ENCODE peak calls at places on chromosomes 7 and 10, in eight cellular contexts. H is HCT116, J is OCI-LY7, K is hepatocyte, D is PC-9, U is PC-3, O is GM23338, B is MM.1S. V is an unnamed sample. For H3K9me2, the result is how much of the 10 kb centered on the place peaks cover.

GRCh38 chr7:152521420-152522337 is 85.9 kb upstream of the KMT2C start:
- DNase-seq in H (no peak), J (no peak), K (no peak), D (peak), U (peak), O (no peak), B (no peak), V (no peak)

GRCh38 chr10:20858292-20859124 is 38.6 kb downstream of the NEBL start:
- DNase-seq in H (peak), J (peak), K (peak), D (peak), U (peak), O (peak), B (peak), V (peak)

GRCh38 chr10:65544756-65545155 is 1381.1 kb upstream of the LRRTM3 start:
- DNase-seq in H (no peak), J (no peak), K (peak), D (no peak), U (no peak), O (no peak), B (no peak), V (no peak)

GRCh38 chr10:76080406-76080805 is 649.0 kb downstream of the LRMDA start:
- DNase-seq in H (no peak), J (no peak), K (no peak), D (no peak), U (peak), O (no peak), B (no peak), V (no peak)

GRCh38 chr10:131126321-131127121 is 185.0 kb downstream of the TCERG1L start:
- DNase-seq in H (no peak), J (no peak), K (no peak), D (no peak), U (no peak), O (no peak), B (no peak), V (no peak)

GRCh38 chr7:38630720-38631673 is at the start of gene AMPH:
- DNase-seq in H (no peak), J (no peak), K (peak), D (no peak), U (no peak), O (peak), B (peak), V (peak)

GRCh38 chr7:17071866-17072265 is 190.1 kb upstream of the AGR3 start:
- DNase-seq in H (no peak), J (no peak), K (no peak), D (no peak), U (no peak), O (no peak), B (no peak), V (no peak)

GRCh38 chr10:58888957-58889356 is 287.5 kb upstream of the PHYHIPL start:
- DNase-seq in H (no peak), J (no peak), K (no peak), D (peak), U (no peak), O (no peak), B (no peak), V (no peak)

GRCh38 chr7:155533120-155533826 is 13.1 kb downstream of the CNPY1 start:
- DNase-seq in H (no peak), J (no peak), K (no peak), D (no peak), U (no peak), O (peak), B (no peak), V (peak)

GRCh38 chr7:91503934-91504575 is 239.8 kb downstream of the FZD1 start:
- DNase-seq in H (no peak), J (no peak), K (no peak), D (no peak), U (no peak), O (no peak), B (no peak), V (no peak)

GRCh38 chr7:81062747-81063146 is 143.9 kb upstream of the SEMA3C start:
- DNase-seq in H (no peak), J (no peak), K (no peak), D (no peak), U (no peak), O (no peak), B (no peak), V (no peak)

GRCh38 chr7:120991570-120991969 is 3.1 kb downstream of the CPED1 start:
- DNase-seq in H (no peak), J (no peak), K (no peak), D (no peak), U (peak), O (no peak), B (no peak), V (no peak)

GRCh38 chr10:14062528-14063260 is 268.0 kb downstream of the FRMD4A start:
- DNase-seq in H (no peak), J (no peak), K (no peak), D (peak), U (no peak), O (no peak), B (no peak), V (no peak)

GRCh38 chr7:152086513-152086912 is 61.0 kb downstream of the GALNT11 start:
- DNase-seq in H (no peak), J (no peak), K (peak), D (no peak), U (peak), O (no peak), B (no peak), V (no peak)

GRCh38 chr7:134690614-134691504 is 44.2 kb downstream of the BPGM start:
- DNase-seq in H (no peak), J (no peak), K (no peak), D (no peak), U (no peak), O (no peak), B (no peak), V (no peak)

GRCh38 chr10:1267568-1267967 is 211.4 kb downstream of the WDR37 start:
- DNase-seq in H (no peak), J (no peak), K (no peak), D (no peak), U (no peak), O (peak), B (no peak), V (no peak)

GRCh38 chr10:129614341-129614740 is 147.3 kb downstream of the MGMT start:
- DNase-seq in H (no peak), J (no peak), K (no peak), D (no peak), U (no peak), O (no peak), B (no peak), V (no peak)

GRCh38 chr7:143013473-143013872 is 13.5 kb downstream of the OR9A2 start:
- DNase-seq in H (no peak), J (peak), K (peak), D (no peak), U (no peak), O (no peak), B (no peak), V (no peak)

GRCh38 chr10:43961523-43962345 is 313.1 kb upstream of the ZNF32 start:
- DNase-seq in H (no peak), J (no peak), K (no peak), D (no peak), U (no peak), O (no peak), B (no peak), V (no peak)

GRCh38 chr10:78757542-78757941 is 311.2 kb upstream of the ZMIZ1 start:
- DNase-seq in H (no peak), J (no peak), K (peak), D (peak), U (peak), O (no peak), B (no peak), V (no peak)

GRCh38 chr7:30082686-30083085 is 52.1 kb upstream of the MTURN start:
- DNase-seq in H (no peak), J (no peak), K (no peak), D (no peak), U (no peak), O (no peak), B (no peak), V (no peak)

GRCh38 chr10:13891542-13892431 is 305.0 kb downstream of the PRPF18 start:
- DNase-seq in H (no peak), J (no peak), K (peak), D (no peak), U (peak), O (peak), B (no peak), V (peak)

GRCh38 chr7:27184342-27185012 is 555 bp downstream of the HOXA11 start:
- DNase-seq in H (no peak), J (no peak), K (no peak), D (peak), U (peak), O (peak), B (no peak), V (peak)

GRCh38 chr7:83347836-83348482 is 185.3 kb upstream of the PCLO start:
- DNase-seq in H (no peak), J (no peak), K (peak), D (peak), U (peak), O (no peak), B (no peak), V (peak)

GRCh38 chr7:28685291-28685659 is 272.9 kb downstream of the TRIL start:
- DNase-seq in H (no peak), J (no peak), K (no peak), D (no peak), U (no peak), O (no peak), B (no peak), V (peak)

GRCh38 chr10:20891338-20891714 is 5.8 kb downstream of the NEBL start:
- DNase-seq in H (no peak), J (no peak), K (peak), D (peak), U (no peak), O (no peak), B (no peak), V (no peak)

GRCh38 chr10:33093362-33093761 is 135.3 kb upstream of the ITGB1 start:
- DNase-seq in H (no peak), J (no peak), K (no peak), D (no peak), U (no peak), O (no peak), B (no peak), V (no peak)

GRCh38 chr10:124923684-124924083 is 18.2 kb upstream of the ZRANB1 start:
- DNase-seq in H (no peak), J (no peak), K (no peak), D (no peak), U (no peak), O (no peak), B (no peak), V (no peak)

GRCh38 chr7:128954830-128955797 is 17.4 kb downstream of the IRF5 start:
- DNase-seq in H (no peak), J (peak), K (no peak), D (no peak), U (peak), O (peak), B (peak), V (peak)

DNA sequence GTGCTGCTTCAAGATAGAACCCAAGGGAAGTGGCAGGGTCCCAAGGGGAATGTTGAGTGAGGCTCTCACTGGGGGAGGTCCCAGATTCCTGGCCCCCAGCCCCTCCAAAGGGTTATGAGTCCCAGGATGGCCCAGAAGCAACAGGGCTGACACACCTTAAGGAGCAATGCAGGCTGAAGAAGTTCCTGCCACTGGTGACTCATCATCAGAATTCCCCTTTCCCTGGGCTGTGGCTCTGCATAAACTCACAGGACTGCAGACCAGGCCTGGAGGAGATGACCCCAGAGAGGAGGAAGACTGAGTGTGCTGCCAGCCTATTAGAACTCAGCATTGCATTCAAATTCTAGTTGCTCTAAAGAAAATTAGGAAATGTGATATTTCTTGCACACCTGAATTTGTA is 126.7 kb downstream of the DPP6 start:
- DNase-seq in H (no peak), J (no peak), K (peak), D (no peak), U (no peak), O (no peak), B (no peak), V (no peak)
- H3K9me2 ChIP-seq in H (under half), J (under half), K (under half), D (under half), U (under half), O (under half), B (under half), V (under half)

GRCh38 chr7:66296001-66296521 is 90.9 kb downstream of the TPST1 start:
- DNase-seq in H (no peak), J (no peak), K (no peak), D (no peak), U (no peak), O (no peak), B (no peak), V (no peak)
- TF ChIP-seq CTCF in H (no peak), J (no peak), K (no peak), D (no peak), U (no peak), O (no peak), B (no peak), V (no peak)

GRCh38 chr7:41891967-41892755 is 189.3 kb upstream of the INHBA start:
- DNase-seq in H (no peak), J (peak), K (no peak), D (peak), U (no peak), O (peak), B (no peak), V (peak)
- H3K9me2 ChIP-seq in H (under half), J (under half), K (under half), D (under half), U (under half), O (under half), B (under half), V (under half)

GRCh38 chr7:33392143-33392542 is 262.8 kb downstream of the BBS9 start:
- DNase-seq in H (no peak), J (no peak), K (no peak), D (no peak), U (peak), O (no peak), B (no peak), V (no peak)
- TF ChIP-seq CTCF in H (no peak), J (no peak), K (no peak), D (no peak), U (no peak), O (no peak), B (no peak), V (no peak)

DNA sequence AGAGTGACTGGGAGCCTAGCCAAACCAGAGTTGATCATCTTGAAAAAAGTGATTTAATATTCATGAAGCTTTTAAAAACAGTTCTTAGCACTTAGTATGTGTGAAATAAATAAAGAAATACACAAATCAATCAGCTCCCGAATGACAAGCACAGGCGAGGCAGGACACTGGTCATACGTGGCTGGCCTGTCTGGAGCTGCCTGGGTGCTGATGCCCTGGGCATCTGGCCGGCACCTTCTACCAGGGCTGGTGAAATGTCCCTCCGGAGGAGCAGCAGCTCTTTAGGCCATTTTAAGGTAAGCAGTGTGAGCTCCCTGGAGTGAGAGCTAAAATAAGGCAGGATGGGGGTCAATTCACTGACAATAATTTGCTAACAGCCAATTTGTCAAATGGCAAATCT is 23.7 kb downstream of the IL15RA start:
- DNase-seq in H (no peak), J (no peak), K (no peak), D (no peak), U (no peak), O (no peak), B (no peak), V (no peak)
- H3K9me2 ChIP-seq in H (under half), J (under half), K (under half), D (under half), U (under half), O (under half), B (under half), V (under half)

DNA sequence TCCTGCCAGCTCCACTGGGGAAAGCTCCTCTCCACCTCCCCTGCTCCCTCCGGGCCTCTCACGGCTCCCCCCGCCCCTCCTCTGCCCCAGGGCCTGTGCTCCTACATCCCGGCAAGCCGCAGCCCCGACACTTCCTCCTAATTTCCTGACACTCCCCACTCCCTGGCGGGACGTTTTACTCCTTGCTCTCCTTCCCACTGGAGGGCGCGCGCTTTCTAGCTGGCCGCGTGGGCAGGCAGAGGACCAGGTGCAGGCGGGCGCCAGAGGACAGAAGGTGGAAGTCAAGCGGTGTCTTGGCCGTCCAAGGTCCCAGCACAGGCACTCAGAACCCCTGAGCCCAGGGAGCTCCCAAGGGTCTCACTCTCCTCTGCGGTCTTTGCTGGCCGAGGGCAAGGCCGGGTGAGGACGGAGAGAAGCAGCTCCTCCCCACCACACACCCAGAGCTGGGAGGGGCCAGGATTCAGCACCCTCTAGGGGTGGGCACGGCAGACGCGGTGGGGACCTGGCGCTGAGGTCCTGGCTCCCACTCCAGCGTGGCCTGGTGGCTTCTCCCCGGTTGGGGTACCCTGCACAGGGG is 19.1 kb downstream of the ADAM8 start:
- DNase-seq in H (no peak), J (no peak), K (peak), D (no peak), U (peak), O (peak), B (no peak), V (peak)
- TF ChIP-seq CTCF in H (peak), J (peak), K (peak), D (no peak), U (peak), O (no peak), B (peak), V (no peak)

GRCh38 chr10:126063353-126063791 is 167.0 kb downstream of the FANK1 start:
- DNase-seq in H (peak), J (no peak), K (no peak), D (peak), U (peak), O (no peak), B (no peak), V (no peak)
- H3K9me2 ChIP-seq in H (under half), J (under half), K (under half), D (under half), U (under half), O (under half), B (under half), V (under half)

DNA sequence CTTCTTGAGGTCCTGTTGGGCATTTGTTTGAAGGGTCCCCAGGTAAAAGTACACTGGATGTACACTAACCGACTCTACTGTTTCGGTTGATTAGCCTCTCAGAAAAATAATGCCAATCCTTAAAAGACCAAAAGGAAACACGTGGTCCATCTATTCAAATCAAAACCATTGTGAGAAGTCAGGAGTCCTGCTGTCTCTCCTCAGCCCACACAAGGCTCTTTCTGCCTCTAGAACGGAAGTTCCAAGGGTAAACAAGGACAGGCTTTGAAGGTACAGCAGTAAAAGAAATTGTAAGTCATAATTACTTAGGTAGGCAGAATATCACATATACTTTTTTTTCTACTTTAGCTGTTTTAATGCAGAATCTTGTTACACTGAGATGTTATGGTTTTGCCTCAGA is 71.7 kb upstream of the TPK1 start:
- DNase-seq in H (no peak), J (peak), K (no peak), D (no peak), U (no peak), O (no peak), B (peak), V (no peak)
- TF ChIP-seq CTCF in H (no peak), J (no peak), K (no peak), D (no peak), U (no peak), O (no peak), B (no peak), V (no peak)

DNA sequence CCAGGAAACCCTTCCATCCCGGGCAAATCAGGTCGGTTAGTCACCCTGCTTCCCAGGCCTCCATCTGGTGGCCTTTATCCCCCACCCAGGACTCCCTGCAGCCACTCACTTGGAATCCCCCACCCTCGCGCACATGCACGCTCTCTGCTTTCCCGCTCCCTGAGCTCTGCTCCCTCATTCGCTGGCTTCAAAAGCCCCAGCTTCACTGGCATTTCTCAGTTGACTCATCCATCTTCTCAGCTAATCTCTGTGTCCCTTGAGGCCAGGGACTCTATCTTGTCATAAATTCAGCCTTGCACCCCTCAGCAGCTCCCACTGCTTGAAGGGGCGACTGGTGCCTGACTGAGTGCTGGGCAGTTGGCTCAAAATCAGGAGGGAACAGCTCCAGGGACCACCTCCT is 41.5 kb upstream of the MXI1 start:
- DNase-seq in H (no peak), J (no peak), K (no peak), D (no peak), U (no peak), O (no peak), B (no peak), V (no peak)
- H3K9me2 ChIP-seq in H (under half), J (under half), K (under half), D (under half), U (under half), O (under half), B (under half), V (under half)

V was measured in SK-N-SH.